ENCODE peak calls at places on chromosome 21, in five cellular contexts. Y is right atrium auricular region, C is tibial nerve, Z is heart left ventricle, V is ovary. D is an unnamed sample. For H3K4me1, the result is how much of the 10 kb centered on the place peaks cover.

GRCh38 chr21:45105906-45106485 is 31.6 kb downstream of the ADARB1 start:
- DNase-seq in Y (no peak), V (no peak), Z (no peak), C (no peak), D (no peak)

GRCh38 chr21:43919871-43920801 is 55.1 kb downstream of the AGPAT3 start:
- DNase-seq in V (no peak), Z (no peak), C (no peak), Y (no peak), D (peak)

GRCh38 chr21:32463367-32463766 is 50.9 kb downstream of the EVA1C start:
- DNase-seq in Z (no peak), Y (peak), V (no peak), C (no peak), D (no peak)

GRCh38 chr21:31273278-31273677 is 70.8 kb downstream of the TIAM1 start:
- DNase-seq in Z (no peak), C (no peak), Y (no peak), V (no peak), D (no peak)

GRCh38 chr21:25176637-25177412 is 430.5 kb downstream of the MRPL39 start:
- DNase-seq in C (no peak), Y (no peak), Z (no peak), V (no peak), D (no peak)

GRCh38 chr21:46326110-46326703 is 2.3 kb downstream of the PCNT start:
- DNase-seq in Y (no peak), Z (no peak), V (no peak), C (no peak), D (no peak)

GRCh38 chr21:18493420-18493819 is 89.8 kb upstream of the TMPRSS15 start:
- DNase-seq in C (no peak), Z (no peak), Y (no peak), V (no peak), D (no peak)

GRCh38 chr21:31459457-31459856 is 115.4 kb upstream of the TIAM1 start:
- DNase-seq in Z (no peak), Y (no peak), C (no peak), V (no peak), D (no peak)

GRCh38 chr21:26966978-26967913 is at the start of gene ADAMTS5:
- DNase-seq in C (peak), Y (peak), Z (peak), V (peak), D (peak)

GRCh38 chr21:33268392-33268735 is 2.2 kb downstream of the IL10RB start:
- DNase-seq in C (no peak), Y (no peak), Z (no peak), V (no peak), D (no peak)

GRCh38 chr21:34845521-34846213 is 176.9 kb downstream of the CLIC6 start:
- DNase-seq in Z (no peak), Y (no peak), C (no peak), V (no peak), D (no peak)

GRCh38 chr21:45406801-45407628 is 2.0 kb downstream of the COL18A1 start:
- DNase-seq in V (peak), Z (no peak), Y (no peak), C (no peak), D (no peak)

GRCh38 chr21:15804247-15804985 is 74.6 kb downstream of the USP25 start:
- DNase-seq in C (no peak), Z (no peak), Y (no peak), V (no peak), D (no peak)
- H3K4me1 ChIP-seq in C (under half), Z (under half), Y (under half), V (under half), D (under half)

GRCh38 chr21:14916676-14917141 is 148.1 kb downstream of the NRIP1 start:
- DNase-seq in V (no peak), Y (no peak), C (no peak), Z (no peak), D (no peak)
- H3K4me3 ChIP-seq in V (no peak), Y (no peak), C (no peak), Z (no peak), D (no peak)

GRCh38 chr21:38986460-38987395 is 181.0 kb downstream of the ETS2 start:
- DNase-seq in V (no peak), Z (no peak), C (no peak), Y (no peak), D (no peak)
- H3K4me1 ChIP-seq in V (under half), Z (half or more), C (half or more), Y (under half), D (under half)

DNA sequence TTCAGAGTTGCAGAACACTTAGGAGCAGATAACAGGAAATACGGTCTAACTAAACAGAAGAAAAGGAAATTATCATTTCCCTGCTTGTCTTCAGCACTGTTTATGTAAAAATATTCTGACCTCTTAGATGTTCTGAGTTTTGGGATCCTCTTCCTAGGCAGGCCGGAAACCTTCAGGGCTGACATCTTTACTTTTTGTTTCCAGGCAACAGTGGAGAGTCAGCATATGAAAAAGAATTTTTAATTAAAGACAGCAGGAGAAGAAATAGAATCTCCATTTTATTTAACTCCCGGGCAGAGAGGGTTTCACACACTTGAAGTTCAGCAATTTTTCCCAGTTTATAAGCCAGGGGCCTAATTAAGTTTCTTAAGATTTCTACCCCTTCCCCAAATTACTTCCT is 5.1 kb upstream of the RIPPLY3 start:
- DNase-seq in V (no peak), C (no peak), Z (no peak), Y (no peak), D (no peak)
- H3K4me3 ChIP-seq in V (no peak), C (no peak), Z (no peak), Y (no peak), D (no peak)

GRCh38 chr21:15751561-15751960 is 21.8 kb downstream of the USP25 start:
- DNase-seq in V (no peak), C (no peak), Z (no peak), Y (no peak), D (no peak)
- H3K4me1 ChIP-seq in V (under half), C (half or more), Z (half or more), Y (under half), D (under half)

GRCh38 chr21:29149771-29150425 is 19.5 kb downstream of the MAP3K7CL start:
- DNase-seq in C (no peak), V (no peak), Y (no peak), Z (no peak), D (no peak)

GRCh38 chr21:29145354-29145782 is 14.9 kb downstream of the MAP3K7CL start:
- DNase-seq in Z (no peak), Y (no peak), V (no peak), C (no peak), D (no peak)

GRCh38 chr21:29145837-29146453 is 15.5 kb downstream of the MAP3K7CL start:
- DNase-seq in Y (no peak), V (no peak), Z (no peak), C (no peak), D (no peak)

GRCh38 chr21:29146726-29147125 is 16.3 kb downstream of the MAP3K7CL start:
- DNase-seq in C (no peak), Z (no peak), Y (no peak), V (no peak), D (no peak)

DNA sequence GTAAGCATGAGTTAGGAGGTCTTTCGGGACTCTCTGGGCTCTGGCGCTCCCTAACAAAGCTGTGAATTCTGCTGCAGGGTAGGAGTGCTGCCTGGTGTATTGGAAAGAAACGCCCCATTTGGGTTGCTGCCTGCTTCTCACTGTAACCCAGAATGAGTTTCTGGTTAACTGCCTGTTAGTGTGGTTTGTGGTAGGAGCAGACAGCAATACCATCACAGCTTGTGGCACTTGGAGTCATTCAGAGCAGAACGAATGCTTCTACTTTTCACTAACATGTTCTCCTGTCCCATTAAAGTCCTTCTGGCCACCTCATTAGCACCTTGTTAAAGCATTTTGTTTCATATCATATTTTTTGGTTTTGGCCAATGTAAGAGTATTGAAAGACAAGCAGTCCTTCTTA is 18.1 kb downstream of the MAP3K7CL start:
- DNase-seq in V (no peak), C (no peak), Y (no peak), Z (no peak), D (no peak)
- H3K4me3 ChIP-seq in V (no peak), C (no peak), Y (no peak), Z (no peak), D (no peak)

GRCh38 chr21:42414928-42415769 is 11.4 kb downstream of the UBASH3A start:
- DNase-seq in V (peak), C (no peak), Z (no peak), Y (no peak), D (no peak)
- H3K4me1 ChIP-seq in V (under half), C (under half), Z (under half), Y (under half), D (under half)

D was measured in BE2C.